ENCODE peak calls at places on chromosomes 7 and 10, in nine cellular contexts. T is stimulated activated CD4-positive, alpha-beta T cell treated with anti-CD3 and anti-CD28 coated beads, Interleukin-4, amount 100 ng/mL, for 1 hour; F is left kidney; P is NCI-H2081; U is cardiac fibroblast; A is psoas muscle; J is OCI-LY7; V is uterus; E is type B pancreatic cell. Z is an unnamed sample.

GRCh38 chr10:118246340-118247247 is 95.5 kb downstream of the FAM204A start:
- DNase-seq in T (no peak), E (no peak), U (no peak), J (no peak), P (no peak), A (no peak), V (no peak), F (peak; percentile 78), Z (no peak)

GRCh38 chr10:23294638-23295247 is 49.9 kb downstream of the C10orf67 start:
- DNase-seq in P (no peak), U (peak; percentile 28), F (peak; percentile 41), A (no peak), T (no peak), J (peak; percentile 9), E (no peak), V (no peak), Z (peak; percentile 21)

GRCh38 chr10:64173826-64174225 is 652.6 kb downstream of the REEP3 start:
- DNase-seq in F (peak; percentile 10), V (no peak), T (no peak), P (no peak), A (no peak), J (no peak), U (no peak), E (no peak), Z (no peak)

GRCh38 chr10:116655573-116655972 is 34.8 kb downstream of the PNLIPRP2 start:
- DNase-seq in A (no peak), T (no peak), V (no peak), J (no peak), E (no peak), P (no peak), F (no peak), U (no peak), Z (no peak)

GRCh38 chr7:12257582-12257981 is 46.5 kb downstream of the TMEM106B start:
- DNase-seq in U (peak; percentile 25), A (no peak), E (no peak), J (peak; percentile 8), T (no peak), P (no peak), V (no peak), F (no peak), Z (peak; percentile 50)

GRCh38 chr7:38294926-38295325 is 21.5 kb upstream of the TARP start:
- DNase-seq in U (no peak), V (no peak), J (no peak), A (no peak), P (no peak), F (no peak), T (no peak), E (no peak), Z (no peak)

GRCh38 chr7:37107047-37107446 is 341.6 kb downstream of the ELMO1 start:
- DNase-seq in A (no peak), V (no peak), T (no peak), J (no peak), U (no peak), E (no peak), F (no peak), P (no peak), Z (no peak)

GRCh38 chr7:98210513-98211220 is 572 bp upstream of the BHLHA15 start:
- DNase-seq in E (peak; percentile 70), F (peak; percentile 60), A (no peak), P (peak; percentile 29), J (no peak), T (no peak), U (peak; percentile 12), V (peak; percentile 12), Z (no peak)

GRCh38 chr10:73923935-73924598 is 13.1 kb downstream of the PLAU start:
- DNase-seq in U (no peak), P (no peak), J (peak; percentile 43), A (no peak), F (peak; percentile 48), T (no peak), E (no peak), V (no peak), Z (no peak)

Z was measured in KBM-7.